ENCODE peak calls at places on chromosomes 3 and 15, in nine cellular contexts. C, X, E, R, W, P, D, T and Z are unnamed samples.

GRCh38 chr3:175836622-175837021 is 977.5 kb downstream of the NAALADL2 start:
- DNase-seq in P (no peak), X (no peak), C (no peak), T (no peak), E (no peak), W (no peak), R (no peak), D (no peak), Z (no peak)

GRCh38 chr3:173584093-173584833 is 186.7 kb downstream of the NLGN1 start:
- DNase-seq in W (peak; percentile 55), R (no peak), D (peak; percentile 39), T (no peak), E (peak; percentile 17), C (peak; percentile 67), P (no peak), X (peak; percentile 22), Z (peak; percentile 50)

GRCh38 chr15:33460166-33460805 is 149.5 kb downstream of the RYR3 start:
- DNase-seq in W (no peak), R (no peak), E (no peak), C (no peak), T (no peak), P (no peak), X (no peak), D (no peak), Z (no peak)

GRCh38 chr3:43349759-43350158 is 63.4 kb downstream of the SNRK start:
- DNase-seq in C (peak; percentile 56), R (no peak), T (no peak), P (no peak), E (no peak), X (no peak), D (no peak), W (no peak), Z (no peak)

GRCh38 chr3:196650740-196651311 is 11.3 kb downstream of the NRROS start:
- DNase-seq in W (no peak), C (peak; percentile 97), T (no peak), P (no peak), R (no peak), D (no peak), E (no peak), X (peak; percentile 97), Z (peak; percentile 73)

GRCh38 chr3:123444023-123444422 is 4.9 kb downstream of the ADCY5 start:
- DNase-seq in W (no peak), R (no peak), E (no peak), D (no peak), T (peak; percentile 67), X (no peak), C (no peak), P (no peak), Z (no peak)

GRCh38 chr3:194993896-194994295 is 277.1 kb downstream of the XXYLT1 start:
- DNase-seq in R (no peak), E (no peak), C (no peak), P (peak; percentile 57), T (no peak), D (no peak), W (no peak), X (no peak), Z (no peak)

GRCh38 chr3:149473314-149473990 is 1.0 kb upstream of the TM4SF4 start:
- DNase-seq in P (peak; percentile 80), T (no peak), E (no peak), R (no peak), W (no peak), D (no peak), C (peak; percentile 84), X (peak; percentile 63), Z (no peak)

GRCh38 chr3:123559040-123559861 is 25.6 kb downstream of the HACD2 start:
- DNase-seq in D (peak; percentile 53), P (no peak), C (peak; percentile 52), X (peak; percentile 39), T (peak; percentile 19), R (no peak), E (peak; percentile 59), W (no peak), Z (peak; percentile 34)

GRCh38 chr15:74627766-74628165 is 12.1 kb downstream of the CLK3 start:
- DNase-seq in C (no peak), P (no peak), E (no peak), R (no peak), W (no peak), X (no peak), D (no peak), T (no peak), Z (no peak)

GRCh38 chr3:194208701-194209100 is 72.8 kb downstream of the HES1 start:
- DNase-seq in P (no peak), E (no peak), R (no peak), C (no peak), D (no peak), T (peak; percentile 20), W (no peak), X (no peak), Z (no peak)

GRCh38 chr15:99361541-99362185 is 110.4 kb downstream of the LRRC28 start:
- DNase-seq in P (no peak), T (no peak), D (no peak), W (no peak), R (no peak), X (no peak), E (no peak), C (peak; percentile 22), Z (no peak)

GRCh38 chr3:115785782-115786181 is 162.5 kb downstream of the GAP43 start:
- DNase-seq in E (no peak), D (no peak), X (no peak), W (no peak), C (no peak), T (no peak), P (no peak), R (no peak), Z (no peak)

GRCh38 chr3:64687781-64688515 is at the start of gene ADAMTS9:
- DNase-seq in E (no peak), R (no peak), P (peak; percentile 92), X (no peak), T (peak; percentile 39), W (peak; percentile 82), D (peak; percentile 61), C (peak; percentile 64), Z (no peak)

GRCh38 chr15:65914371-65914770 is 45.1 kb downstream of the RAB11A start:
- DNase-seq in X (no peak), W (no peak), P (peak; percentile 43), E (no peak), C (no peak), R (no peak), D (no peak), T (no peak), Z (no peak)

GRCh38 chr15:89755701-89756100 is 4.7 kb upstream of the MESP1 start:
- DNase-seq in D (no peak), T (no peak), C (no peak), E (no peak), R (no peak), W (no peak), P (no peak), X (no peak), Z (no peak)

GRCh38 chr3:165643433-165643824 is 193.8 kb downstream of the BCHE start:
- DNase-seq in P (no peak), X (peak; percentile 11), D (no peak), T (peak; percentile 19), W (no peak), R (no peak), E (no peak), C (peak; percentile 78), Z (peak; percentile 77)

GRCh38 chr3:169110633-169111032 is 552.9 kb downstream of the MECOM start:
- DNase-seq in W (no peak), P (no peak), T (no peak), D (no peak), E (no peak), X (no peak), R (no peak), C (no peak), Z (no peak)